ENCODE peak calls at places on chromosomes 12 and 14, in eight cellular contexts. One of them, this sample, is unnamed.

GRCh38 chr12:1318327-1319031 is 275.9 kb downstream of the FBXL14 start:
- DNase-seq in pons: peak
- DNase-seq in activated naive CD4-positive, alpha-beta T cell treated with anti-CD3 and anti-CD28 coated beads, Interleukin-2, amount 10 ng/mL, durations not matched to agents 7 days and 5 days: no peak
- DNase-seq in memory B cell: no peak
- DNase-seq in stomach: peak
- DNase-seq in amniotic epithelial cell: peak
- DNase-seq in stimulated activated CD4-positive, alpha-beta T cell treated with anti-CD3 and anti-CD28 coated beads, Interleukin-4, amount 100 ng/mL, for 1 hour: no peak
- DNase-seq in T-helper 22 cell: no peak
- DNase-seq in this sample: no peak

GRCh38 chr14:51597511-51597920 is 54.2 kb upstream of the FRMD6 start:
- DNase-seq in pons: no peak
- DNase-seq in activated naive CD4-positive, alpha-beta T cell treated with anti-CD3 and anti-CD28 coated beads, Interleukin-2, amount 10 ng/mL, durations not matched to agents 7 days and 5 days: no peak
- DNase-seq in memory B cell: no peak
- DNase-seq in stomach: no peak
- DNase-seq in amniotic epithelial cell: no peak
- DNase-seq in stimulated activated CD4-positive, alpha-beta T cell treated with anti-CD3 and anti-CD28 coated beads, Interleukin-4, amount 100 ng/mL, for 1 hour: no peak
- DNase-seq in T-helper 22 cell: no peak
- DNase-seq in this sample: no peak

GRCh38 chr14:61438497-61438859 is 117.1 kb downstream of the PRKCH start:
- DNase-seq in pons: no peak
- DNase-seq in activated naive CD4-positive, alpha-beta T cell treated with anti-CD3 and anti-CD28 coated beads, Interleukin-2, amount 10 ng/mL, durations not matched to agents 7 days and 5 days: no peak
- DNase-seq in memory B cell: no peak
- DNase-seq in stomach: no peak
- DNase-seq in amniotic epithelial cell: no peak
- DNase-seq in stimulated activated CD4-positive, alpha-beta T cell treated with anti-CD3 and anti-CD28 coated beads, Interleukin-4, amount 100 ng/mL, for 1 hour: no peak
- DNase-seq in T-helper 22 cell: no peak
- DNase-seq in this sample: no peak

GRCh38 chr14:105891631-105892452 is 365.5 kb downstream of the TMEM121 start:
- DNase-seq in pons: no peak
- DNase-seq in activated naive CD4-positive, alpha-beta T cell treated with anti-CD3 and anti-CD28 coated beads, Interleukin-2, amount 10 ng/mL, durations not matched to agents 7 days and 5 days: peak
- DNase-seq in memory B cell: no peak
- DNase-seq in stomach: peak
- DNase-seq in amniotic epithelial cell: no peak
- DNase-seq in stimulated activated CD4-positive, alpha-beta T cell treated with anti-CD3 and anti-CD28 coated beads, Interleukin-4, amount 100 ng/mL, for 1 hour: no peak
- DNase-seq in T-helper 22 cell: no peak
- DNase-seq in this sample: peak

GRCh38 chr14:68655961-68656360 is 136.9 kb downstream of the ZFP36L1 start:
- DNase-seq in pons: no peak
- DNase-seq in activated naive CD4-positive, alpha-beta T cell treated with anti-CD3 and anti-CD28 coated beads, Interleukin-2, amount 10 ng/mL, durations not matched to agents 7 days and 5 days: no peak
- DNase-seq in memory B cell: no peak
- DNase-seq in stomach: no peak
- DNase-seq in amniotic epithelial cell: no peak
- DNase-seq in stimulated activated CD4-positive, alpha-beta T cell treated with anti-CD3 and anti-CD28 coated beads, Interleukin-4, amount 100 ng/mL, for 1 hour: no peak
- DNase-seq in T-helper 22 cell: no peak
- DNase-seq in this sample: no peak

GRCh38 chr12:106127289-106128126 is 11.2 kb downstream of the NUAK1 start:
- DNase-seq in pons: no peak
- DNase-seq in activated naive CD4-positive, alpha-beta T cell treated with anti-CD3 and anti-CD28 coated beads, Interleukin-2, amount 10 ng/mL, durations not matched to agents 7 days and 5 days: no peak
- DNase-seq in memory B cell: no peak
- DNase-seq in stomach: no peak
- DNase-seq in amniotic epithelial cell: no peak
- DNase-seq in stimulated activated CD4-positive, alpha-beta T cell treated with anti-CD3 and anti-CD28 coated beads, Interleukin-4, amount 100 ng/mL, for 1 hour: no peak
- DNase-seq in T-helper 22 cell: no peak
- DNase-seq in this sample: no peak

GRCh38 chr12:52811191-52812072 is 2.5 kb downstream of the KRT4 start:
- DNase-seq in pons: no peak
- DNase-seq in activated naive CD4-positive, alpha-beta T cell treated with anti-CD3 and anti-CD28 coated beads, Interleukin-2, amount 10 ng/mL, durations not matched to agents 7 days and 5 days: no peak
- DNase-seq in memory B cell: no peak
- DNase-seq in stomach: no peak
- DNase-seq in amniotic epithelial cell: no peak
- DNase-seq in stimulated activated CD4-positive, alpha-beta T cell treated with anti-CD3 and anti-CD28 coated beads, Interleukin-4, amount 100 ng/mL, for 1 hour: no peak
- DNase-seq in T-helper 22 cell: no peak
- DNase-seq in this sample: no peak

GRCh38 chr14:32010561-32011188 is 66.4 kb upstream of the ARHGAP5 start:
- DNase-seq in pons: no peak
- DNase-seq in activated naive CD4-positive, alpha-beta T cell treated with anti-CD3 and anti-CD28 coated beads, Interleukin-2, amount 10 ng/mL, durations not matched to agents 7 days and 5 days: no peak
- DNase-seq in memory B cell: no peak
- DNase-seq in stomach: no peak
- DNase-seq in amniotic epithelial cell: peak
- DNase-seq in stimulated activated CD4-positive, alpha-beta T cell treated with anti-CD3 and anti-CD28 coated beads, Interleukin-4, amount 100 ng/mL, for 1 hour: no peak
- DNase-seq in T-helper 22 cell: no peak
- DNase-seq in this sample: no peak

GRCh38 chr12:113473942-113474341 is 2.3 kb upstream of the LHX5 start:
- DNase-seq in pons: no peak
- DNase-seq in activated naive CD4-positive, alpha-beta T cell treated with anti-CD3 and anti-CD28 coated beads, Interleukin-2, amount 10 ng/mL, durations not matched to agents 7 days and 5 days: no peak
- DNase-seq in memory B cell: no peak
- DNase-seq in stomach: no peak
- DNase-seq in amniotic epithelial cell: no peak
- DNase-seq in stimulated activated CD4-positive, alpha-beta T cell treated with anti-CD3 and anti-CD28 coated beads, Interleukin-4, amount 100 ng/mL, for 1 hour: no peak
- DNase-seq in T-helper 22 cell: no peak
- DNase-seq in this sample: no peak

GRCh38 chr12:85642810-85643209 is 193.4 kb downstream of the RASSF9 start:
- DNase-seq in pons: no peak
- DNase-seq in activated naive CD4-positive, alpha-beta T cell treated with anti-CD3 and anti-CD28 coated beads, Interleukin-2, amount 10 ng/mL, durations not matched to agents 7 days and 5 days: no peak
- DNase-seq in memory B cell: no peak
- DNase-seq in stomach: no peak
- DNase-seq in amniotic epithelial cell: peak
- DNase-seq in stimulated activated CD4-positive, alpha-beta T cell treated with anti-CD3 and anti-CD28 coated beads, Interleukin-4, amount 100 ng/mL, for 1 hour: no peak
- DNase-seq in T-helper 22 cell: no peak
- DNase-seq in this sample: no peak

GRCh38 chr12:97595936-97596335 is 133.3 kb downstream of the RMST start:
- DNase-seq in pons: no peak
- DNase-seq in activated naive CD4-positive, alpha-beta T cell treated with anti-CD3 and anti-CD28 coated beads, Interleukin-2, amount 10 ng/mL, durations not matched to agents 7 days and 5 days: no peak
- DNase-seq in memory B cell: no peak
- DNase-seq in stomach: no peak
- DNase-seq in amniotic epithelial cell: no peak
- DNase-seq in stimulated activated CD4-positive, alpha-beta T cell treated with anti-CD3 and anti-CD28 coated beads, Interleukin-4, amount 100 ng/mL, for 1 hour: no peak
- DNase-seq in T-helper 22 cell: no peak
- DNase-seq in this sample: no peak

GRCh38 chr14:20606190-20606901 is 15.2 kb upstream of the RNASE12 start:
- DNase-seq in pons: peak
- DNase-seq in activated naive CD4-positive, alpha-beta T cell treated with anti-CD3 and anti-CD28 coated beads, Interleukin-2, amount 10 ng/mL, durations not matched to agents 7 days and 5 days: no peak
- DNase-seq in memory B cell: no peak
- DNase-seq in stomach: peak
- DNase-seq in amniotic epithelial cell: peak
- DNase-seq in stimulated activated CD4-positive, alpha-beta T cell treated with anti-CD3 and anti-CD28 coated beads, Interleukin-4, amount 100 ng/mL, for 1 hour: no peak
- DNase-seq in T-helper 22 cell: no peak
- DNase-seq in this sample: no peak

GRCh38 chr14:83706555-83706954 is 1823.4 kb upstream of the FLRT2 start:
- DNase-seq in pons: peak
- DNase-seq in activated naive CD4-positive, alpha-beta T cell treated with anti-CD3 and anti-CD28 coated beads, Interleukin-2, amount 10 ng/mL, durations not matched to agents 7 days and 5 days: no peak
- DNase-seq in memory B cell: no peak
- DNase-seq in stomach: no peak
- DNase-seq in amniotic epithelial cell: peak
- DNase-seq in stimulated activated CD4-positive, alpha-beta T cell treated with anti-CD3 and anti-CD28 coated beads, Interleukin-4, amount 100 ng/mL, for 1 hour: no peak
- DNase-seq in T-helper 22 cell: no peak
- DNase-seq in this sample: no peak

GRCh38 chr12:79344855-79345840 is 345.6 kb downstream of the PAWR start:
- DNase-seq in pons: no peak
- DNase-seq in activated naive CD4-positive, alpha-beta T cell treated with anti-CD3 and anti-CD28 coated beads, Interleukin-2, amount 10 ng/mL, durations not matched to agents 7 days and 5 days: peak
- DNase-seq in memory B cell: peak
- DNase-seq in stomach: no peak
- DNase-seq in amniotic epithelial cell: peak
- DNase-seq in stimulated activated CD4-positive, alpha-beta T cell treated with anti-CD3 and anti-CD28 coated beads, Interleukin-4, amount 100 ng/mL, for 1 hour: no peak
- DNase-seq in T-helper 22 cell: no peak
- DNase-seq in this sample: peak

GRCh38 chr12:78641837-78642423 is 222.6 kb upstream of the SYT1 start:
- DNase-seq in pons: no peak
- DNase-seq in activated naive CD4-positive, alpha-beta T cell treated with anti-CD3 and anti-CD28 coated beads, Interleukin-2, amount 10 ng/mL, durations not matched to agents 7 days and 5 days: no peak
- DNase-seq in memory B cell: no peak
- DNase-seq in stomach: no peak
- DNase-seq in amniotic epithelial cell: peak
- DNase-seq in stimulated activated CD4-positive, alpha-beta T cell treated with anti-CD3 and anti-CD28 coated beads, Interleukin-4, amount 100 ng/mL, for 1 hour: no peak
- DNase-seq in T-helper 22 cell: no peak
- DNase-seq in this sample: no peak

GRCh38 chr12:77940011-77940423 is 109.3 kb downstream of the NAV3 start:
- DNase-seq in pons: no peak
- DNase-seq in activated naive CD4-positive, alpha-beta T cell treated with anti-CD3 and anti-CD28 coated beads, Interleukin-2, amount 10 ng/mL, durations not matched to agents 7 days and 5 days: no peak
- DNase-seq in memory B cell: no peak
- DNase-seq in stomach: no peak
- DNase-seq in amniotic epithelial cell: peak
- DNase-seq in stimulated activated CD4-positive, alpha-beta T cell treated with anti-CD3 and anti-CD28 coated beads, Interleukin-4, amount 100 ng/mL, for 1 hour: no peak
- DNase-seq in T-helper 22 cell: no peak
- DNase-seq in this sample: no peak

GRCh38 chr14:97149775-97150174 is 352.6 kb downstream of the VRK1 start:
- DNase-seq in pons: no peak
- DNase-seq in activated naive CD4-positive, alpha-beta T cell treated with anti-CD3 and anti-CD28 coated beads, Interleukin-2, amount 10 ng/mL, durations not matched to agents 7 days and 5 days: no peak
- DNase-seq in memory B cell: no peak
- DNase-seq in stomach: no peak
- DNase-seq in amniotic epithelial cell: no peak
- DNase-seq in stimulated activated CD4-positive, alpha-beta T cell treated with anti-CD3 and anti-CD28 coated beads, Interleukin-4, amount 100 ng/mL, for 1 hour: no peak
- DNase-seq in T-helper 22 cell: no peak
- DNase-seq in this sample: no peak

GRCh38 chr12:26799741-26800140 is 33.3 kb downstream of the ITPR2 start:
- DNase-seq in pons: no peak
- DNase-seq in activated naive CD4-positive, alpha-beta T cell treated with anti-CD3 and anti-CD28 coated beads, Interleukin-2, amount 10 ng/mL, durations not matched to agents 7 days and 5 days: no peak
- DNase-seq in memory B cell: no peak
- DNase-seq in stomach: no peak
- DNase-seq in amniotic epithelial cell: no peak
- DNase-seq in stimulated activated CD4-positive, alpha-beta T cell treated with anti-CD3 and anti-CD28 coated beads, Interleukin-4, amount 100 ng/mL, for 1 hour: no peak
- DNase-seq in T-helper 22 cell: no peak
- DNase-seq in this sample: no peak

GRCh38 chr12:101407054-101407437 is 526 bp downstream of the ARL1 start:
- DNase-seq in pons: no peak
- DNase-seq in activated naive CD4-positive, alpha-beta T cell treated with anti-CD3 and anti-CD28 coated beads, Interleukin-2, amount 10 ng/mL, durations not matched to agents 7 days and 5 days: peak
- DNase-seq in memory B cell: peak
- DNase-seq in stomach: no peak
- DNase-seq in amniotic epithelial cell: no peak
- DNase-seq in stimulated activated CD4-positive, alpha-beta T cell treated with anti-CD3 and anti-CD28 coated beads, Interleukin-4, amount 100 ng/mL, for 1 hour: no peak
- DNase-seq in T-helper 22 cell: no peak
- DNase-seq in this sample: peak

GRCh38 chr12:84760091-84760490 is 152.5 kb downstream of the SLC6A15 start:
- DNase-seq in pons: no peak
- DNase-seq in activated naive CD4-positive, alpha-beta T cell treated with anti-CD3 and anti-CD28 coated beads, Interleukin-2, amount 10 ng/mL, durations not matched to agents 7 days and 5 days: no peak
- DNase-seq in memory B cell: no peak
- DNase-seq in stomach: no peak
- DNase-seq in amniotic epithelial cell: no peak
- DNase-seq in stimulated activated CD4-positive, alpha-beta T cell treated with anti-CD3 and anti-CD28 coated beads, Interleukin-4, amount 100 ng/mL, for 1 hour: no peak
- DNase-seq in T-helper 22 cell: no peak
- DNase-seq in this sample: no peak

GRCh38 chr14:43896044-43896443 is 611.0 kb downstream of the FSCB start:
- DNase-seq in pons: no peak
- DNase-seq in activated naive CD4-positive, alpha-beta T cell treated with anti-CD3 and anti-CD28 coated beads, Interleukin-2, amount 10 ng/mL, durations not matched to agents 7 days and 5 days: no peak
- DNase-seq in memory B cell: no peak
- DNase-seq in stomach: no peak
- DNase-seq in amniotic epithelial cell: no peak
- DNase-seq in stimulated activated CD4-positive, alpha-beta T cell treated with anti-CD3 and anti-CD28 coated beads, Interleukin-4, amount 100 ng/mL, for 1 hour: no peak
- DNase-seq in T-helper 22 cell: no peak
- DNase-seq in this sample: no peak

GRCh38 chr14:85576848-85577541 is 47.1 kb downstream of the FLRT2 start:
- DNase-seq in pons: no peak
- DNase-seq in activated naive CD4-positive, alpha-beta T cell treated with anti-CD3 and anti-CD28 coated beads, Interleukin-2, amount 10 ng/mL, durations not matched to agents 7 days and 5 days: no peak
- DNase-seq in memory B cell: no peak
- DNase-seq in stomach: no peak
- DNase-seq in amniotic epithelial cell: no peak
- DNase-seq in stimulated activated CD4-positive, alpha-beta T cell treated with anti-CD3 and anti-CD28 coated beads, Interleukin-4, amount 100 ng/mL, for 1 hour: no peak
- DNase-seq in T-helper 22 cell: no peak
- DNase-seq in this sample: no peak

GRCh38 chr12:82426586-82426985 is 68.3 kb downstream of the METTL25 start:
- DNase-seq in pons: no peak
- DNase-seq in activated naive CD4-positive, alpha-beta T cell treated with anti-CD3 and anti-CD28 coated beads, Interleukin-2, amount 10 ng/mL, durations not matched to agents 7 days and 5 days: no peak
- DNase-seq in memory B cell: no peak
- DNase-seq in stomach: no peak
- DNase-seq in amniotic epithelial cell: no peak
- DNase-seq in stimulated activated CD4-positive, alpha-beta T cell treated with anti-CD3 and anti-CD28 coated beads, Interleukin-4, amount 100 ng/mL, for 1 hour: no peak
- DNase-seq in T-helper 22 cell: no peak
- DNase-seq in this sample: no peak

GRCh38 chr14:100388137-100389050 is 65.3 kb downstream of the SLC25A47 start:
- DNase-seq in pons: no peak
- DNase-seq in activated naive CD4-positive, alpha-beta T cell treated with anti-CD3 and anti-CD28 coated beads, Interleukin-2, amount 10 ng/mL, durations not matched to agents 7 days and 5 days: no peak
- DNase-seq in memory B cell: no peak
- DNase-seq in stomach: no peak
- DNase-seq in amniotic epithelial cell: peak
- DNase-seq in stimulated activated CD4-positive, alpha-beta T cell treated with anti-CD3 and anti-CD28 coated beads, Interleukin-4, amount 100 ng/mL, for 1 hour: no peak
- DNase-seq in T-helper 22 cell: no peak
- DNase-seq in this sample: no peak

This sample was measured in Peyer's patch.